ENCODE peak calls at places on chromosomes 6 and 20, in eight cellular contexts. One of them, this sample, is unnamed.
A peak's percentile ranks its signal among the peaks of the same experiment; 100 is the strongest.

GRCh38 chr20:62368629-62369507 is 1.8 kb upstream of the LAMA5 start:
- DNase-seq in SJSA1: peak; percentile 70
- DNase-seq in body of pancreas: peak; percentile 72
- DNase-seq in stomach: peak; percentile 47
- DNase-seq in iris pigment epithelial cell: no peak
- DNase-seq in NCI-H1930: no peak
- DNase-seq in stimulated activated CD4-positive, alpha-beta T cell treated with anti-CD3 and anti-CD28 coated beads, Interleukin-15, amount 100 ng/mL, for 1 hour: no peak
- DNase-seq in fibroblast of lung: peak; percentile 51
- DNase-seq in this sample: peak; percentile 82

GRCh38 chr6:51934098-51934497 is 153.3 kb downstream of the PKHD1 start:
- DNase-seq in stimulated activated CD4-positive, alpha-beta T cell treated with anti-CD3 and anti-CD28 coated beads, Interleukin-15, amount 100 ng/mL, for 1 hour: no peak
- DNase-seq in iris pigment epithelial cell: no peak
- DNase-seq in NCI-H1930: no peak
- DNase-seq in SJSA1: no peak
- DNase-seq in stomach: no peak
- DNase-seq in fibroblast of lung: no peak
- DNase-seq in body of pancreas: no peak
- DNase-seq in this sample: no peak

GRCh38 chr6:167005350-167006159 is 6.4 kb downstream of the CEP43 start:
- DNase-seq in fibroblast of lung: peak; percentile 10
- DNase-seq in SJSA1: no peak
- DNase-seq in stimulated activated CD4-positive, alpha-beta T cell treated with anti-CD3 and anti-CD28 coated beads, Interleukin-15, amount 100 ng/mL, for 1 hour: no peak
- DNase-seq in NCI-H1930: no peak
- DNase-seq in stomach: peak; percentile 63
- DNase-seq in iris pigment epithelial cell: peak; percentile 8
- DNase-seq in body of pancreas: peak; percentile 25
- DNase-seq in this sample: peak; percentile 63

GRCh38 chr20:48823960-48824497 is 3.8 kb downstream of the PREX1 start:
- DNase-seq in stomach: no peak
- DNase-seq in iris pigment epithelial cell: peak; percentile 61
- DNase-seq in NCI-H1930: no peak
- DNase-seq in stimulated activated CD4-positive, alpha-beta T cell treated with anti-CD3 and anti-CD28 coated beads, Interleukin-15, amount 100 ng/mL, for 1 hour: no peak
- DNase-seq in fibroblast of lung: peak; percentile 83
- DNase-seq in body of pancreas: no peak
- DNase-seq in SJSA1: peak; percentile 91
- DNase-seq in this sample: no peak

GRCh38 chr6:89375427-89375868 is 22.9 kb upstream of the UBE2J1 start:
- DNase-seq in SJSA1: no peak
- DNase-seq in iris pigment epithelial cell: peak; percentile 41
- DNase-seq in body of pancreas: peak; percentile 83
- DNase-seq in stomach: peak; percentile 71
- DNase-seq in NCI-H1930: peak; percentile 29
- DNase-seq in fibroblast of lung: no peak
- DNase-seq in stimulated activated CD4-positive, alpha-beta T cell treated with anti-CD3 and anti-CD28 coated beads, Interleukin-15, amount 100 ng/mL, for 1 hour: peak; percentile 40
- DNase-seq in this sample: peak; percentile 48

GRCh38 chr6:136103763-136104311 is 146.3 kb downstream of the MTFR2 start:
- DNase-seq in stimulated activated CD4-positive, alpha-beta T cell treated with anti-CD3 and anti-CD28 coated beads, Interleukin-15, amount 100 ng/mL, for 1 hour: no peak
- DNase-seq in SJSA1: no peak
- DNase-seq in body of pancreas: peak; percentile 21
- DNase-seq in NCI-H1930: no peak
- DNase-seq in stomach: no peak
- DNase-seq in fibroblast of lung: no peak
- DNase-seq in iris pigment epithelial cell: no peak
- DNase-seq in this sample: peak; percentile 51

GRCh38 chr20:46037036-46037435 is 8.0 kb downstream of the SLC12A5 start:
- DNase-seq in stimulated activated CD4-positive, alpha-beta T cell treated with anti-CD3 and anti-CD28 coated beads, Interleukin-15, amount 100 ng/mL, for 1 hour: no peak
- DNase-seq in NCI-H1930: no peak
- DNase-seq in fibroblast of lung: no peak
- DNase-seq in iris pigment epithelial cell: no peak
- DNase-seq in SJSA1: no peak
- DNase-seq in body of pancreas: no peak
- DNase-seq in stomach: no peak
- DNase-seq in this sample: no peak

GRCh38 chr6:128339635-128340436 is 180.6 kb downstream of the PTPRK start:
- DNase-seq in body of pancreas: no peak
- DNase-seq in NCI-H1930: no peak
- DNase-seq in stomach: no peak
- DNase-seq in stimulated activated CD4-positive, alpha-beta T cell treated with anti-CD3 and anti-CD28 coated beads, Interleukin-15, amount 100 ng/mL, for 1 hour: no peak
- DNase-seq in fibroblast of lung: peak; percentile 14
- DNase-seq in SJSA1: no peak
- DNase-seq in iris pigment epithelial cell: peak; percentile 23
- DNase-seq in this sample: peak; percentile 50

GRCh38 chr20:5212897-5213296 is 86.1 kb downstream of the CDS2 start:
- DNase-seq in fibroblast of lung: no peak
- DNase-seq in body of pancreas: no peak
- DNase-seq in stomach: no peak
- DNase-seq in SJSA1: no peak
- DNase-seq in NCI-H1930: no peak
- DNase-seq in stimulated activated CD4-positive, alpha-beta T cell treated with anti-CD3 and anti-CD28 coated beads, Interleukin-15, amount 100 ng/mL, for 1 hour: no peak
- DNase-seq in iris pigment epithelial cell: no peak
- DNase-seq in this sample: no peak

GRCh38 chr6:17967668-17968067 is 19.8 kb downstream of the KIF13A start:
- DNase-seq in stomach: no peak
- DNase-seq in stimulated activated CD4-positive, alpha-beta T cell treated with anti-CD3 and anti-CD28 coated beads, Interleukin-15, amount 100 ng/mL, for 1 hour: no peak
- DNase-seq in iris pigment epithelial cell: no peak
- DNase-seq in SJSA1: no peak
- DNase-seq in body of pancreas: no peak
- DNase-seq in fibroblast of lung: no peak
- DNase-seq in NCI-H1930: no peak
- DNase-seq in this sample: no peak

GRCh38 chr6:24918641-24919403 is 16.9 kb downstream of the RIPOR2 start:
- DNase-seq in NCI-H1930: no peak
- DNase-seq in SJSA1: no peak
- DNase-seq in iris pigment epithelial cell: no peak
- DNase-seq in body of pancreas: no peak
- DNase-seq in stomach: no peak
- DNase-seq in stimulated activated CD4-positive, alpha-beta T cell treated with anti-CD3 and anti-CD28 coated beads, Interleukin-15, amount 100 ng/mL, for 1 hour: no peak
- DNase-seq in fibroblast of lung: no peak
- DNase-seq in this sample: no peak

GRCh38 chr20:48051810-48052491 is 266.7 kb upstream of the SULF2 start:
- DNase-seq in body of pancreas: no peak
- DNase-seq in stimulated activated CD4-positive, alpha-beta T cell treated with anti-CD3 and anti-CD28 coated beads, Interleukin-15, amount 100 ng/mL, for 1 hour: no peak
- DNase-seq in iris pigment epithelial cell: peak; percentile 88
- DNase-seq in NCI-H1930: peak; percentile 44
- DNase-seq in SJSA1: peak; percentile 59
- DNase-seq in fibroblast of lung: peak; percentile 90
- DNase-seq in stomach: no peak
- DNase-seq in this sample: no peak

GRCh38 chr6:2244261-2245102 is 923 bp downstream of the GMDS start:
- DNase-seq in iris pigment epithelial cell: no peak
- DNase-seq in stomach: peak; percentile 41
- DNase-seq in SJSA1: no peak
- DNase-seq in fibroblast of lung: no peak
- DNase-seq in stimulated activated CD4-positive, alpha-beta T cell treated with anti-CD3 and anti-CD28 coated beads, Interleukin-15, amount 100 ng/mL, for 1 hour: no peak
- DNase-seq in body of pancreas: no peak
- DNase-seq in NCI-H1930: no peak
- DNase-seq in this sample: no peak

GRCh38 chr20:3747471-3747870 is 15.0 kb downstream of the HSPA12B start:
- DNase-seq in iris pigment epithelial cell: no peak
- DNase-seq in stimulated activated CD4-positive, alpha-beta T cell treated with anti-CD3 and anti-CD28 coated beads, Interleukin-15, amount 100 ng/mL, for 1 hour: no peak
- DNase-seq in fibroblast of lung: no peak
- DNase-seq in body of pancreas: no peak
- DNase-seq in SJSA1: no peak
- DNase-seq in stomach: no peak
- DNase-seq in NCI-H1930: no peak
- DNase-seq in this sample: no peak

GRCh38 chr20:1761116-1761515 is 103.5 kb upstream of the SIRPG start:
- DNase-seq in NCI-H1930: no peak
- DNase-seq in iris pigment epithelial cell: peak; percentile 81
- DNase-seq in stomach: no peak
- DNase-seq in SJSA1: no peak
- DNase-seq in body of pancreas: no peak
- DNase-seq in stimulated activated CD4-positive, alpha-beta T cell treated with anti-CD3 and anti-CD28 coated beads, Interleukin-15, amount 100 ng/mL, for 1 hour: no peak
- DNase-seq in fibroblast of lung: peak; percentile 94
- DNase-seq in this sample: no peak

GRCh38 chr20:32439132-32439829 is 81.2 kb downstream of the ASXL1 start:
- DNase-seq in body of pancreas: no peak
- DNase-seq in stimulated activated CD4-positive, alpha-beta T cell treated with anti-CD3 and anti-CD28 coated beads, Interleukin-15, amount 100 ng/mL, for 1 hour: no peak
- DNase-seq in NCI-H1930: no peak
- DNase-seq in SJSA1: peak; percentile 66
- DNase-seq in stomach: no peak
- DNase-seq in fibroblast of lung: peak; percentile 77
- DNase-seq in iris pigment epithelial cell: peak; percentile 65
- DNase-seq in this sample: no peak

GRCh38 chr20:2307136-2307535 is 11.3 kb downstream of the TGM3 start:
- DNase-seq in fibroblast of lung: no peak
- DNase-seq in iris pigment epithelial cell: no peak
- DNase-seq in stimulated activated CD4-positive, alpha-beta T cell treated with anti-CD3 and anti-CD28 coated beads, Interleukin-15, amount 100 ng/mL, for 1 hour: no peak
- DNase-seq in NCI-H1930: no peak
- DNase-seq in SJSA1: no peak
- DNase-seq in stomach: no peak
- DNase-seq in body of pancreas: no peak
- DNase-seq in this sample: no peak

GRCh38 chr20:48815537-48815936 is 12.3 kb downstream of the PREX1 start:
- DNase-seq in body of pancreas: no peak
- DNase-seq in NCI-H1930: no peak
- DNase-seq in SJSA1: no peak
- DNase-seq in fibroblast of lung: no peak
- DNase-seq in iris pigment epithelial cell: no peak
- DNase-seq in stimulated activated CD4-positive, alpha-beta T cell treated with anti-CD3 and anti-CD28 coated beads, Interleukin-15, amount 100 ng/mL, for 1 hour: no peak
- DNase-seq in stomach: no peak
- DNase-seq in this sample: no peak

This sample was measured in left lobe of liver.